ENCODE peak calls at places on chromosomes 13 and 19, in five cellular contexts. I is fibroblast of lung, N is stomach, D is pancreas, K is breast epithelium. C is an unnamed sample. For H3K4me1, the result is how much of the 10 kb centered on the place peaks cover.

GRCh38 chr13:26300140-26300539 is 46.2 kb downstream of the CDK8 start:
- DNase-seq in I (peak), K (no peak), D (no peak), N (no peak), C (no peak)

GRCh38 chr13:63409791-63410351 is 1994.2 kb upstream of the PCDH20 start:
- DNase-seq in D (no peak), K (no peak), N (no peak), I (no peak), C (no peak)

GRCh38 chr19:3690551-3691371 is 9.5 kb downstream of the PIP5K1C start:
- DNase-seq in D (no peak), I (no peak), K (no peak), N (no peak), C (peak)

GRCh38 chr19:21256722-21257121 is 72.5 kb downstream of the ZNF708 start:
- DNase-seq in D (no peak), K (no peak), I (no peak), N (no peak), C (no peak)

GRCh38 chr13:59464926-59465325 is 698.8 kb downstream of the DIAPH3 start:
- DNase-seq in K (no peak), N (no peak), D (no peak), I (no peak), C (no peak)

GRCh38 chr13:88602786-88603777 is 931.9 kb downstream of the SLITRK5 start:
- DNase-seq in K (no peak), N (no peak), I (no peak), D (no peak), C (no peak)

GRCh38 chr19:10291554-10292205 is 1.9 kb downstream of the ICAM5 start:
- DNase-seq in I (no peak), N (no peak), D (peak), K (no peak), C (no peak)

GRCh38 chr13:27005976-27006518 is 165.6 kb downstream of the USP12 start:
- DNase-seq in D (peak), N (no peak), I (no peak), K (no peak), C (no peak)

GRCh38 chr13:113754691-113755090 is 4.3 kb upstream of the TMEM255B start:
- DNase-seq in N (no peak), K (no peak), D (peak), I (no peak), C (no peak)

GRCh38 chr13:77136902-77137420 is 110.0 kb upstream of the FBXL3 start:
- DNase-seq in D (no peak), I (peak), N (no peak), K (no peak), C (no peak)

GRCh38 chr19:55082023-55082851 is 6.6 kb downstream of the EPS8L1 start:
- DNase-seq in N (no peak), K (no peak), D (no peak), I (peak), C (no peak)

GRCh38 chr19:27746691-27747380 is 1466.1 kb downstream of the UQCRFS1 start:
- DNase-seq in N (peak), I (peak), D (peak), K (peak), C (peak)

GRCh38 chr13:73972503-73972902 is 161.7 kb downstream of the KLF12 start:
- DNase-seq in K (no peak), N (no peak), I (no peak), D (no peak), C (no peak)

GRCh38 chr13:34513526-34513925 is 428.5 kb upstream of the NBEA start:
- DNase-seq in N (no peak), D (no peak), K (no peak), I (no peak), C (no peak)

GRCh38 chr13:49356224-49356623 is 87.6 kb downstream of the CAB39L start:
- DNase-seq in I (peak), N (no peak), D (no peak), K (no peak), C (no peak)

GRCh38 chr19:42316223-42317211 is 3.4 kb downstream of the TMEM145 start:
- DNase-seq in N (no peak), I (peak), K (no peak), D (no peak), C (peak)

GRCh38 chr13:24737042-24737441 is 26.9 kb upstream of the RNF17 start:
- DNase-seq in N (no peak), K (no peak), I (no peak), D (no peak), C (no peak)

GRCh38 chr13:76889254-76889653 is 3.0 kb upstream of the KCTD12 start:
- DNase-seq in D (no peak), I (no peak), K (no peak), N (no peak), C (no peak)

GRCh38 chr13:114130708-114131580 is 1.5 kb downstream of the RASA3 start:
- DNase-seq in K (no peak), N (no peak), D (no peak), I (peak), C (peak)

GRCh38 chr19:3451451-3451866 is 28.9 kb downstream of the SMIM24 start:
- DNase-seq in K (no peak), N (no peak), I (no peak), D (no peak), C (no peak)

GRCh38 chr13:103354189-103354588 is 288.0 kb upstream of the SLC10A2 start:
- DNase-seq in N (no peak), K (no peak), D (no peak), I (peak), C (no peak)

GRCh38 chr13:35475131-35475959 is 1.1 kb downstream of the MAB21L1 start:
- DNase-seq in I (peak), D (no peak), K (no peak), N (peak), C (peak)

GRCh38 chr13:73146705-73147104 is 87.9 kb downstream of the KLF5 start:
- DNase-seq in D (no peak), I (no peak), N (no peak), K (no peak), C (no peak)

GRCh38 chr19:18339703-18340102 is 695 bp upstream of the PGPEP1 start:
- DNase-seq in I (no peak), D (no peak), N (no peak), K (no peak), C (no peak)

GRCh38 chr19:56137405-56137804 is 3.7 kb upstream of the ZNF444 start:
- DNase-seq in D (peak), N (peak), K (peak), I (no peak), C (no peak)

GRCh38 chr19:8468761-8469458 is 24.1 kb downstream of the HNRNPM start:
- DNase-seq in N (no peak), I (peak), D (no peak), K (no peak), C (no peak)

GRCh38 chr19:38304866-38305429 is 897 bp downstream of the C19orf33 start:
- DNase-seq in K (peak), I (no peak), N (peak), D (peak), C (peak)

GRCh38 chr13:28805193-28805819 is 14.8 kb upstream of the MTUS2 start:
- DNase-seq in I (no peak), D (no peak), K (no peak), N (no peak), C (no peak)

GRCh38 chr19:45468159-45468651 is 409 bp downstream of the FOSB start:
- DNase-seq in K (no peak), I (no peak), N (peak), D (peak), C (peak)

GRCh38 chr19:31659897-31660210 is 310.6 kb upstream of the TSHZ3 start:
- DNase-seq in D (no peak), I (no peak), K (no peak), N (no peak), C (no peak)

GRCh38 chr19:14149011-14149410 is 12.6 kb upstream of the ASF1B start:
- DNase-seq in I (no peak), K (no peak), D (no peak), N (no peak), C (no peak)

GRCh38 chr19:14152713-14153112 is 16.3 kb upstream of the ASF1B start:
- DNase-seq in I (no peak), N (no peak), K (no peak), D (no peak), C (no peak)

GRCh38 chr19:14150041-14150769 is 13.8 kb upstream of the ASF1B start:
- DNase-seq in N (no peak), I (no peak), K (no peak), D (no peak), C (no peak)

GRCh38 chr19:14149509-14149994 is 13.2 kb upstream of the ASF1B start:
- DNase-seq in I (peak), K (peak), D (peak), N (peak), C (peak)

DNA sequence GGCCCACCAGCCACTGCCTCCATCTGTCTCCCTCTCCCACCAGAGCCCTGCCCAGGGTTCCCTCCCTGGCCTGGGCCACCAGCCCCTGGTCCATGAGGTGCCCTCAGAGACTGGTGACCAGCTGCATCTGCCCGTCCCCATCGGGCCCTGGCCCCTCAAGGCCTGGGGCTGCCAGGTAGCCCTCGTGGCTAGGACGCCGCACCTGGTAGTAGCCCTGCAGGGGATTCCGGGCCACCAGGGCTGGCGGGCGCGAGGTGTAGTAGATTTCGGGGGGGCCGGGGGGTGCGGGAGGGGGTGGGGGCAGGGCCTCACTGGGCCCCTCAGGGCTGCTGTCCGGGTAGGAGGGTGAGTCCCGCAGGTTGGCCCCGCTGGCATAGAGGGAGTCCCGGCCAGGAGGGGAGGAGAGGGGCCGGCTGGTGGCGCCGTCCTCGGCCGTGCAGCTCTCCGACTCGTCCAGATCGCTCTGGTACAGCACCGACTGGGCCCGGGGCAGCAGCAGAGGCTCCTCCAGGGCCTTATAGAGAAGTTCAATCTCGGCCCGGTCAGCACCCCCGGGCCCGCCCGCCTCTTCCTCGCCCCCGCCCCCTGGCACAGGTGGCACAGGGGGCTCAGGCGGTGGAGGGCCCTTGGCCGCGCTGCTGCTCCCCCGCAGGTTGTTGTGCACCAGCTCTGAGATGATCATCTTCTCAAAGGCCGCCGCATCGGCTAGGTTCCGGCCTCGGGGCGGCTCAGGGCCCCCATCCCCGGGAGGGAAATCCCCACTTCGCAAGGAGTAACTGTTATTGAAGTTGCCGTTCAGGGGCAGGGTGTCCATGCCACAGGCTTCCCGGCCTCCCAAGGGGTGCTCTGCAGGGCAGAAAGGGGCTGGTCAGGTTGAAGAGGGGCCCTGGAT is 14.6 kb upstream of the ASF1B start:
- DNase-seq in I (no peak), N (no peak), D (no peak), K (no peak), C (no peak)
- H3K27ac ChIP-seq in I (no peak), N (peak), D (no peak), K (peak), C (peak)

GRCh38 chr13:97848886-97849285 is 104.6 kb upstream of the IPO5 start:
- DNase-seq in N (no peak), D (no peak), K (no peak), I (no peak), C (no peak)

GRCh38 chr13:97851269-97851668 is 102.2 kb upstream of the IPO5 start:
- DNase-seq in N (no peak), K (no peak), I (no peak), D (no peak), C (no peak)

GRCh38 chr13:97852181-97852874 is 101.1 kb upstream of the IPO5 start:
- DNase-seq in I (no peak), K (no peak), D (no peak), N (no peak), C (no peak)

GRCh38 chr13:97853550-97853949 is 99.9 kb upstream of the IPO5 start:
- DNase-seq in I (peak), N (no peak), K (no peak), D (no peak), C (no peak)

GRCh38 chr13:97849305-97849704 is 104.2 kb upstream of the IPO5 start:
- DNase-seq in I (peak), N (no peak), K (no peak), D (no peak), C (no peak)
- TF ChIP-seq CTCF in I (peak), N (no peak), K (no peak), D (no peak), C (no peak)

GRCh38 chr13:29924951-29925350 is 74.5 kb upstream of the UBL3 start:
- DNase-seq in K (no peak), I (no peak), D (no peak), N (no peak), C (no peak)
- H3K4me1 ChIP-seq in K (under half), I (under half), D (under half), N (half or more), C (under half)

DNA sequence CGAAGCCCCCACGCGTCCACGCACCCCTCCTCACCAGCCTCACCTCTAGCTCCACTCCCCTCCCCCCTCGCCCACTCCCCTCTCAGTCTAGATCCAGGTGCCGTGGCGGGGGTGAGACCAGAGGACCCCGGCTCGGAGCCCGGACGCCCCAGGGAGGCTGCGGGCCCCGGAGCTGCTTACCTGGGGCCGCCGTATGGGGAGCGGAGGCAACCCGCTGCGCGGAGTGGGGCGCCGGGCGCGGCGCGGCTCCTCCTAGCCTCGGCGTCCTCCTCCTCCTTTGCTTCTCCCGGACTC is 353 bp downstream of the ENOX1 start:
- DNase-seq in K (no peak), N (no peak), I (no peak), D (no peak), C (no peak)
- H3K27ac ChIP-seq in K (peak), N (peak), I (no peak), D (peak), C (no peak)

C was measured in left lung.